ENCODE peak calls at places on chromosomes 16 and 17, in nine cellular contexts. One of them, this sample, is unnamed.

GRCh38 chr17:16406742-16407674 is 8.4 kb upstream of the TRPV2 start:
- DNase-seq in transverse colon: peak
- DNase-seq in CD4-positive, alpha-beta T cell: no peak
- DNase-seq in EL: peak
- DNase-seq in GM23338: peak
- DNase-seq in Kasumi-1: no peak
- DNase-seq in T47D: no peak
- DNase-seq in OCI-LY7: no peak
- DNase-seq in Calu3: peak
- DNase-seq in this sample: no peak

GRCh38 chr17:4796550-4796915 is 569 bp downstream of the PSMB6 start:
- DNase-seq in transverse colon: peak
- DNase-seq in CD4-positive, alpha-beta T cell: no peak
- DNase-seq in EL: peak
- DNase-seq in GM23338: peak
- DNase-seq in Kasumi-1: peak
- DNase-seq in T47D: no peak
- DNase-seq in OCI-LY7: no peak
- DNase-seq in Calu3: peak
- DNase-seq in this sample: no peak

GRCh38 chr17:12257176-12257575 is 236.5 kb downstream of the MAP2K4 start:
- DNase-seq in transverse colon: no peak
- DNase-seq in CD4-positive, alpha-beta T cell: no peak
- DNase-seq in EL: no peak
- DNase-seq in GM23338: no peak
- DNase-seq in Kasumi-1: no peak
- DNase-seq in T47D: no peak
- DNase-seq in OCI-LY7: no peak
- DNase-seq in Calu3: no peak
- DNase-seq in this sample: no peak

GRCh38 chr16:81817789-81818304 is 38.8 kb downstream of the PLCG2 start:
- DNase-seq in transverse colon: peak
- DNase-seq in CD4-positive, alpha-beta T cell: no peak
- DNase-seq in EL: no peak
- DNase-seq in GM23338: no peak
- DNase-seq in Kasumi-1: peak
- DNase-seq in T47D: no peak
- DNase-seq in OCI-LY7: peak
- DNase-seq in Calu3: no peak
- DNase-seq in this sample: no peak

GRCh38 chr17:83189673-83190385 is 110.4 kb downstream of the METRNL start:
- DNase-seq in transverse colon: no peak
- DNase-seq in CD4-positive, alpha-beta T cell: no peak
- DNase-seq in EL: peak
- DNase-seq in GM23338: no peak
- DNase-seq in Kasumi-1: no peak
- DNase-seq in T47D: peak
- DNase-seq in OCI-LY7: no peak
- DNase-seq in Calu3: no peak
- DNase-seq in this sample: no peak

GRCh38 chr16:23356941-23357340 is 54.8 kb downstream of the SCNN1B start:
- DNase-seq in transverse colon: no peak
- DNase-seq in CD4-positive, alpha-beta T cell: no peak
- DNase-seq in EL: no peak
- DNase-seq in GM23338: no peak
- DNase-seq in Kasumi-1: no peak
- DNase-seq in T47D: no peak
- DNase-seq in OCI-LY7: no peak
- DNase-seq in Calu3: no peak
- DNase-seq in this sample: no peak

GRCh38 chr17:18117533-18117932 is 9.0 kb downstream of the MYO15A start:
- DNase-seq in transverse colon: no peak
- DNase-seq in CD4-positive, alpha-beta T cell: no peak
- DNase-seq in EL: no peak
- DNase-seq in GM23338: no peak
- DNase-seq in Kasumi-1: no peak
- DNase-seq in T47D: no peak
- DNase-seq in OCI-LY7: no peak
- DNase-seq in Calu3: no peak
- DNase-seq in this sample: no peak

GRCh38 chr16:14097182-14097951 is 26.2 kb downstream of the MRTFB start:
- DNase-seq in transverse colon: peak
- DNase-seq in CD4-positive, alpha-beta T cell: no peak
- DNase-seq in EL: no peak
- DNase-seq in GM23338: no peak
- DNase-seq in Kasumi-1: no peak
- DNase-seq in T47D: peak
- DNase-seq in OCI-LY7: no peak
- DNase-seq in Calu3: peak
- DNase-seq in this sample: no peak

GRCh38 chr17:36118477-36119353 is 15.1 kb downstream of the CCL4 start:
- DNase-seq in transverse colon: no peak
- DNase-seq in CD4-positive, alpha-beta T cell: no peak
- DNase-seq in EL: no peak
- DNase-seq in GM23338: no peak
- DNase-seq in Kasumi-1: no peak
- DNase-seq in T47D: peak
- DNase-seq in OCI-LY7: no peak
- DNase-seq in Calu3: no peak
- DNase-seq in this sample: no peak

GRCh38 chr17:69779378-69780214 is 295.4 kb upstream of the KCNJ16 start:
- DNase-seq in transverse colon: no peak
- DNase-seq in CD4-positive, alpha-beta T cell: no peak
- DNase-seq in EL: no peak
- DNase-seq in GM23338: no peak
- DNase-seq in Kasumi-1: no peak
- DNase-seq in T47D: no peak
- DNase-seq in OCI-LY7: no peak
- DNase-seq in Calu3: no peak
- DNase-seq in this sample: no peak

GRCh38 chr17:39757931-39758873 is 20.5 kb downstream of the GRB7 start:
- DNase-seq in transverse colon: peak
- DNase-seq in CD4-positive, alpha-beta T cell: no peak
- DNase-seq in EL: no peak
- DNase-seq in GM23338: no peak
- DNase-seq in Kasumi-1: no peak
- DNase-seq in T47D: no peak
- DNase-seq in OCI-LY7: peak
- DNase-seq in Calu3: no peak
- DNase-seq in this sample: no peak

GRCh38 chr17:41678907-41679739 is 9.6 kb upstream of the EIF1 start:
- DNase-seq in transverse colon: no peak
- DNase-seq in CD4-positive, alpha-beta T cell: peak
- DNase-seq in EL: peak
- DNase-seq in GM23338: no peak
- DNase-seq in Kasumi-1: peak
- DNase-seq in T47D: peak
- DNase-seq in OCI-LY7: peak
- DNase-seq in Calu3: peak
- DNase-seq in this sample: no peak